ENCODE peak calls at places on chromosomes 6 and 20, in nine cellular contexts. I is GDM1; T is ACHN; P is mesendoderm; O is ureter; N is activated CD4-positive, CD25-positive, alpha-beta regulatory T cell treated with anti-CD3 and anti-CD28 coated beads, Interleukin-2, amount 50 U/mL, for 72 hours; B is stimulated activated CD8-positive, alpha-beta memory T cell treated with anti-CD3 and anti-CD28 coated beads, Interleukin-7, amount 100 ng/mL, for 1 hour; Y is endothelial cell; R is CD4-positive, alpha-beta T cell. A is an unnamed sample.

GRCh38 chr6:156774872-156775405 is 2.2 kb upstream of the ARID1B start:
- DNase-seq in I (no peak), T (no peak), P (peak), O (no peak), N (no peak), B (no peak), Y (no peak), R (no peak), A (no peak)

GRCh38 chr6:138004423-138005287 is 102.6 kb downstream of the PERP start:
- DNase-seq in I (no peak), T (peak), P (peak), O (no peak), N (no peak), B (no peak), Y (peak), R (no peak), A (no peak)

GRCh38 chr20:36153754-36154695 is 515 bp upstream of the EPB41L1 start:
- DNase-seq in I (no peak), T (peak), P (peak), O (peak), N (no peak), B (no peak), Y (peak), R (peak), A (peak)

GRCh38 chr20:24773168-24773567 is 175.9 kb upstream of the CST7 start:
- DNase-seq in I (no peak), T (no peak), P (no peak), O (peak), N (no peak), B (no peak), Y (no peak), R (no peak), A (no peak)

GRCh38 chr6:129492260-129492659 is 217.7 kb downstream of the ARHGAP18 start:
- DNase-seq in I (no peak), T (no peak), P (no peak), O (no peak), N (no peak), B (no peak), Y (no peak), R (no peak), A (no peak)

GRCh38 chr20:43508604-43509040 is 1.1 kb downstream of the L3MBTL1 start:
- DNase-seq in I (no peak), T (no peak), P (peak), O (no peak), N (no peak), B (no peak), Y (peak), R (no peak), A (no peak)

GRCh38 chr6:29938746-29939508 is 3.4 kb upstream of the HLA-A start:
- DNase-seq in I (no peak), T (no peak), P (no peak), O (no peak), N (no peak), B (no peak), Y (peak), R (no peak), A (no peak)

GRCh38 chr6:25927721-25928359 is 2.7 kb downstream of the SLC17A2 start:
- DNase-seq in I (no peak), T (no peak), P (no peak), O (no peak), N (no peak), B (no peak), Y (no peak), R (no peak), A (no peak)

GRCh38 chr6:140225587-140226438 is 851.4 kb upstream of the CITED2 start:
- DNase-seq in I (no peak), T (no peak), P (no peak), O (no peak), N (no peak), B (no peak), Y (no peak), R (no peak), A (no peak)

GRCh38 chr20:47950103-47950502 is 164.8 kb upstream of the SULF2 start:
- DNase-seq in I (no peak), T (no peak), P (peak), O (no peak), N (no peak), B (no peak), Y (no peak), R (no peak), A (no peak)

GRCh38 chr20:59647271-59647670 is 42.9 kb downstream of the PHACTR3 start:
- DNase-seq in I (no peak), T (no peak), P (no peak), O (no peak), N (no peak), B (no peak), Y (no peak), R (no peak), A (no peak)

GRCh38 chr6:147159536-147160374 is 44.5 kb upstream of the STXBP5 start:
- DNase-seq in I (no peak), T (no peak), P (peak), O (no peak), N (no peak), B (no peak), Y (no peak), R (no peak), A (no peak)

GRCh38 chr20:59902470-59902869 is 31.0 kb downstream of the SYCP2 start:
- DNase-seq in I (no peak), T (no peak), P (no peak), O (no peak), N (no peak), B (no peak), Y (no peak), R (no peak), A (no peak)

GRCh38 chr20:5945963-5946362 is 4.4 kb downstream of the TRMT6 start:
- DNase-seq in I (no peak), T (no peak), P (no peak), O (no peak), N (no peak), B (no peak), Y (no peak), R (no peak), A (no peak)

GRCh38 chr6:72032056-72032455 is 145.7 kb downstream of the RIMS1 start:
- DNase-seq in I (no peak), T (peak), P (no peak), O (no peak), N (no peak), B (no peak), Y (no peak), R (no peak), A (no peak)

GRCh38 chr6:139778688-139779087 is 404.2 kb upstream of the CITED2 start:
- DNase-seq in I (no peak), T (peak), P (no peak), O (no peak), N (no peak), B (no peak), Y (no peak), R (no peak), A (no peak)

A was measured in posterior vena cava.